ENCODE peak calls at places on chromosomes 7 and 10, in eight cellular contexts. I, J, Y, W, Z, N, O and U are unnamed samples. For H3K27me3, the result is how much of the 10 kb centered on the place peaks cover.

GRCh38 chr10:132606536-132607316 is 69.1 kb downstream of the INPP5A start:
- DNase-seq in I (peak), J (peak), Y (no peak), W (no peak), Z (no peak), N (no peak), O (no peak), U (no peak)

GRCh38 chr7:81327468-81327867 is 408.6 kb upstream of the SEMA3C start:
- DNase-seq in I (no peak), J (no peak), Y (no peak), W (no peak), Z (no peak), N (no peak), O (no peak), U (no peak)

GRCh38 chr7:45670717-45671116 is 96.5 kb downstream of the ADCY1 start:
- DNase-seq in I (no peak), J (no peak), Y (no peak), W (peak), Z (no peak), N (no peak), O (no peak), U (no peak)

GRCh38 chr7:29723599-29723998 is 82.7 kb upstream of the WIPF3 start:
- DNase-seq in I (no peak), J (peak), Y (no peak), W (no peak), Z (peak), N (no peak), O (no peak), U (no peak)

GRCh38 chr7:79452495-79453265 is 787 bp downstream of the MAGI2 start:
- DNase-seq in I (peak), J (peak), Y (peak), W (no peak), Z (no peak), N (no peak), O (no peak), U (no peak)

GRCh38 chr10:49407552-49408137 is 11.8 kb upstream of the DRGX start:
- DNase-seq in I (peak), J (peak), Y (peak), W (peak), Z (peak), N (peak), O (peak), U (no peak)

GRCh38 chr7:3082831-3083230 is 39.2 kb upstream of the CARD11 start:
- DNase-seq in I (no peak), J (no peak), Y (no peak), W (no peak), Z (peak), N (no peak), O (no peak), U (no peak)

GRCh38 chr10:48221814-48222213 is 52.7 kb downstream of the FRMPD2 start:
- DNase-seq in I (no peak), J (no peak), Y (no peak), W (no peak), Z (no peak), N (no peak), O (no peak), U (no peak)

GRCh38 chr10:122417667-122418066 is 36.8 kb upstream of the ARMS2 start:
- DNase-seq in I (no peak), J (peak), Y (no peak), W (no peak), Z (no peak), N (no peak), O (no peak), U (no peak)

GRCh38 chr7:50854831-50855230 is 72.1 kb upstream of the GRB10 start:
- DNase-seq in I (no peak), J (no peak), Y (no peak), W (no peak), Z (peak), N (no peak), O (no peak), U (no peak)

GRCh38 chr7:50857804-50858203 is 75.1 kb upstream of the GRB10 start:
- DNase-seq in I (peak), J (no peak), Y (no peak), W (peak), Z (no peak), N (no peak), O (no peak), U (peak)

GRCh38 chr7:50855526-50855925 is 72.8 kb upstream of the GRB10 start:
- DNase-seq in I (no peak), J (no peak), Y (no peak), W (peak), Z (no peak), N (no peak), O (no peak), U (peak)

GRCh38 chr7:50856821-50857220 is 74.1 kb upstream of the GRB10 start:
- DNase-seq in I (no peak), J (no peak), Y (no peak), W (peak), Z (no peak), N (no peak), O (no peak), U (no peak)

DNA sequence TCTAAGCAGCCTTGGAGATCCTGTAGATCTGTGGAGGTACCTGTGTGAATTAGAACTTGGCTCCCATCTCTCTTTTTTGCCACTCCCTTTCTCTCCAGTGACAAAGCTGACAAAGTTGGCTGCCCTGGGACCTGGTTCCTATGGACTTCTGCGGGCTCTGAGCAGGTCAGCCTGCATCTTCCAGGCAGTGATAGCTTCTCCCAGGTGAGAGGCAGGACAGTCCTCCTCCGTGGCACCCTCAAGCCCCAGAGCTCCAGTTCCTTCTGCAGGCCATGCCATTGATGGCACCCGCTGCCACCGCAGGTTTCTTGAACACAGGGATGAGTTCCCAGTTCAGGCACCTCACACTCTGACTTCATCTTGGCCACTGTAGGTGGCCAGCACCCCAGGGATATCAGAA is 73.5 kb upstream of the GRB10 start:
- DNase-seq in I (no peak), J (no peak), Y (no peak), W (no peak), Z (no peak), N (no peak), O (no peak), U (peak)
- H3K27me3 ChIP-seq in I (under half), J (under half), Y (under half), W (under half), Z (under half), N (under half), O (under half), U (under half)

GRCh38 chr7:51081270-51081890 is 235.2 kb downstream of the COBL start:
- DNase-seq in I (no peak), J (no peak), Y (no peak), W (no peak), Z (no peak), N (no peak), O (no peak), U (no peak)

GRCh38 chr7:51082096-51082840 is 234.3 kb downstream of the COBL start:
- DNase-seq in I (no peak), J (no peak), Y (no peak), W (no peak), Z (no peak), N (no peak), O (no peak), U (no peak)

GRCh38 chr7:51082940-51083533 is 233.6 kb downstream of the COBL start:
- DNase-seq in I (no peak), J (no peak), Y (no peak), W (no peak), Z (no peak), N (no peak), O (no peak), U (no peak)

GRCh38 chr7:51084121-51084520 is 232.5 kb downstream of the COBL start:
- DNase-seq in I (no peak), J (no peak), Y (no peak), W (no peak), Z (no peak), N (no peak), O (no peak), U (no peak)

DNA sequence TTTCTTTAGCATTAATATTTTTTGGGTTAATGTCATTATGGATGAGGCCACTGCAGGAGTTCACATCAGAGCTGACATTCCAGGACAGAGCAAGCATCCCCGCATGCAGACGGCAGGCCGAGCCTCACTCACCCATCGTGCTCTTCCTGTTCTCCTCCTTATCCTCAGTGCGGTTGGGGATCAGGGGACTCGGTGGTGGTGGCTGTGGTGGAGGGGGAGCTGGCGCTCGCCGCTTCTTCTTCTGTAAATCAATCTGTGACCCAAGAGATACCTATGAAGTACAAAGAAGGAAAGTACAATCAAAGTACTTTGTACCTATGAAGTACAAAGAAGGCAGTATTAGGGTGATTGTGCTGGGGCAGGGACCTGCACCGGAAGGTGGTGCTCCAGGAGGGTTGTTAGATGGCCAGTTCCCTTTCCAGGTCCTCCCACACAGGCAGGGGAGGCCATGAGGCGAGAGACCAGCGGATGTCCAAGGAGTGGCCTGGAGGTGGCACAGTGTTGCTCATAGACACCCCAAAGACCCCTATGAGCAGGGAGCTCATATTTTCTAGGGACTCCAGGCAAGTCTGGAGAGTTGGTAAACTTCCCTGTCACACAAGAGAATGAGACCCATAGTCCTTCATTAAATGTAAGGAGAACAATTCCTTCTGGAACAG is 231.4 kb downstream of the COBL start:
- DNase-seq in I (no peak), J (no peak), Y (no peak), W (no peak), Z (no peak), N (no peak), O (no peak), U (no peak)
- H3K27me3 ChIP-seq in I (under half), J (under half), Y (under half), W (under half), Z (under half), N (under half), O (under half), U (under half)

GRCh38 chr7:47510192-47510591 is 71.7 kb downstream of the TNS3 start:
- DNase-seq in I (no peak), J (no peak), Y (no peak), W (no peak), Z (peak), N (no peak), O (no peak), U (no peak)
- H3K27me3 ChIP-seq in I (under half), J (under half), Y (under half), W (under half), Z (under half), N (under half), O (under half), U (under half)

DNA sequence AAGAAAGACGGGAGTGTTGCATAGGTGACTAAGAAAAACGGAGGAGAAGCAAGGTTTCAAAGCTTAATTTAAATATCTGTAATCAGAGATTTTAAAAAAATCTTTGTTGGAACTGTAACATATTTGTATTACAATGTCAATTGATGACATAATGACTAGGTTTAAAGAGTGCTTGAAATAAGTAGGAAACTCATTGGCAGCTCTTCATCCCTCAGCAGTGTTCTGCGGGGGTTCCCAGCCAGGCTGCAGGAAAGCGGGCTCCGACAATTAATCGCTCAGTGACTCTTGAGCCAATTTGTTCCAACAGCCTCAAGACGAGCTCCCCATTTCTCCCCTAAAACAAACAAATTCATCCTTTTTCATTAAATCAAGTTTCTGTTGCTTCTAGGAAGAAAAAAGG is 22.6 kb downstream of the CPXM2 start:
- DNase-seq in I (no peak), J (no peak), Y (peak), W (no peak), Z (no peak), N (no peak), O (no peak), U (no peak)
- H3K27me3 ChIP-seq in I (under half), J (under half), Y (under half), W (under half), Z (under half), N (under half), O (under half), U (under half)

GRCh38 chr10:51606829-51607228 is 92.6 kb downstream of the CSTF2T start:
- DNase-seq in I (no peak), J (no peak), Y (no peak), W (no peak), Z (no peak), N (no peak), O (no peak), U (no peak)
- H3K27me3 ChIP-seq in I (under half), J (under half), Y (under half), W (under half), Z (under half), N (under half), O (under half), U (under half)

DNA sequence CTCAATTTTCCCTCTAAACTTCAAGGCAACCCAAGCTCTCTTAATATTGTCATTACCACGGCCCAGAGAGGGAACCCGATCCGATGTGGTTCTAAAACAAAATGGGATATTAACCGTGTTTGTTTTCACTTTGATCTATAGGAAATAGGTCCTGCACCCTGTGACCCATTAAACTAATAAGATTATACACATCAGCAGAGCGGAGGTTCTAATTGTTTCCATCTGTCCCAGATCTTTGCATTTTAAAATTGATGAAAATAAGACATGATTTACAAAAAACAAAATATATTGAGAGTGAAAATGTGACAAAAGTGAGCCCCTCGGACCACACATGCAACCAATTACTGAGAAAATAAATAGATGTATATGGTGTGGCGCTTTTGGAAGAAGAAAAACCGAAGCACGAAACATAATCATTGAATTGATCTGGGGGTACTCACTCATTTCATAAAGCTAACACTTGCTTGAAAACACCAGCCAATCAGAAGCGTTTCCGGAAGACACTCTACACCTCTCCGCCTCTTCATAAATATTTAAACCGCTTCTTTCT is 290.2 kb upstream of the NFE2L3 start:
- DNase-seq in I (no peak), J (no peak), Y (no peak), W (no peak), Z (no peak), N (no peak), O (no peak), U (no peak)
- H3K27me3 ChIP-seq in I (half or more), J (under half), Y (half or more), W (half or more), Z (under half), N (half or more), O (half or more), U (under half)

GRCh38 chr7:6306471-6306870 is 34.0 kb upstream of the CYTH3 start:
- DNase-seq in I (no peak), J (peak), Y (no peak), W (no peak), Z (peak), N (no peak), O (no peak), U (no peak)

GRCh38 chr7:6305330-6305729 is 32.9 kb upstream of the CYTH3 start:
- DNase-seq in I (no peak), J (no peak), Y (no peak), W (no peak), Z (no peak), N (no peak), O (no peak), U (no peak)

GRCh38 chr7:6310594-6310993 is 38.2 kb upstream of the CYTH3 start:
- DNase-seq in I (no peak), J (no peak), Y (no peak), W (no peak), Z (no peak), N (no peak), O (no peak), U (no peak)

GRCh38 chr7:6307762-6308161 is 35.3 kb upstream of the CYTH3 start:
- DNase-seq in I (no peak), J (no peak), Y (peak), W (no peak), Z (no peak), N (no peak), O (no peak), U (no peak)
- H3K27me3 ChIP-seq in I (under half), J (under half), Y (under half), W (under half), Z (under half), N (under half), O (under half), U (under half)

GRCh38 chr10:110648743-110649651 is 4.9 kb downstream of the RBM20 start:
- DNase-seq in I (no peak), J (no peak), Y (no peak), W (no peak), Z (no peak), N (no peak), O (no peak), U (no peak)
- H3K27me3 ChIP-seq in I (half or more), J (under half), Y (under half), W (under half), Z (under half), N (under half), O (half or more), U (under half)

GRCh38 chr7:50745835-50746234 is 36.9 kb downstream of the GRB10 start:
- DNase-seq in I (no peak), J (no peak), Y (no peak), W (no peak), Z (no peak), N (no peak), O (no peak), U (no peak)
- H3K27me3 ChIP-seq in I (under half), J (under half), Y (under half), W (under half), Z (under half), N (under half), O (under half), U (under half)